ENCODE peak calls at places on chromosome 19, in six cellular contexts. D is breast epithelium, V is IMR-90, M is heart left ventricle, U is body of pancreas, H is esophagus squamous epithelium. R is an unnamed sample.
A peak's percentile ranks its signal among the peaks of the same experiment; 100 is the strongest.

GRCh38 chr19:41694196-41694595 is 6.1 kb upstream of the CEACAM7 start:
- DNase-seq in U (no peak), M (no peak), V (no peak), D (no peak), H (no peak), R (no peak)

GRCh38 chr19:13931582-13932378 is 6.4 kb downstream of the PODNL1 start:
- DNase-seq in U (no peak), D (no peak), M (no peak), V (no peak), H (no peak), R (no peak)

GRCh38 chr19:52200044-52200443 is 10.2 kb downstream of the PPP2R1A start:
- DNase-seq in U (peak; percentile 25), H (no peak), M (no peak), D (peak; percentile 35), V (peak; percentile 78), R (peak; percentile 62)

GRCh38 chr19:51372649-51373504 is at the start of gene NKG7:
- DNase-seq in U (peak; percentile 32), M (no peak), V (no peak), D (no peak), H (no peak), R (no peak)

GRCh38 chr19:5957132-5957531 is 20.8 kb downstream of the RANBP3 start:
- DNase-seq in D (no peak), V (peak; percentile 62), M (peak; percentile 30), H (no peak), U (no peak), R (no peak)

GRCh38 chr19:19860756-19861390 is 4.8 kb upstream of the ZNF253 start:
- DNase-seq in H (no peak), V (no peak), U (peak; percentile 41), D (peak; percentile 73), M (no peak), R (no peak)

GRCh38 chr19:6272913-6273600 is 6.7 kb downstream of the MLLT1 start:
- DNase-seq in D (no peak), M (no peak), H (no peak), U (no peak), V (no peak), R (no peak)

GRCh38 chr19:33134571-33135041 is 2.7 kb downstream of the WDR88 start:
- DNase-seq in U (no peak), M (no peak), V (no peak), D (no peak), H (no peak), R (no peak)

GRCh38 chr19:18833849-18834643 is 2.3 kb downstream of the UPF1 start:
- DNase-seq in D (no peak), H (no peak), U (peak; percentile 59), M (peak; percentile 13), V (no peak), R (no peak)

GRCh38 chr19:20928371-20928770 is 5.3 kb downstream of the ZNF85 start:
- DNase-seq in V (peak; percentile 87), M (no peak), U (no peak), D (no peak), H (no peak), R (no peak)

GRCh38 chr19:49574206-49574755 is 6.1 kb downstream of the NOSIP start:
- DNase-seq in V (no peak), H (no peak), U (no peak), D (no peak), M (no peak), R (no peak)

GRCh38 chr19:10107254-10107653 is 1.1 kb downstream of the PPAN start:
- DNase-seq in D (no peak), U (no peak), M (no peak), V (no peak), H (no peak), R (no peak)

GRCh38 chr19:15815306-15815705 is at the start of gene OR10H1:
- DNase-seq in D (no peak), V (no peak), M (no peak), H (no peak), U (peak; percentile 73), R (no peak)

GRCh38 chr19:15811476-15811875 is 4.0 kb downstream of the OR10H1 start:
- DNase-seq in U (no peak), H (no peak), M (no peak), D (no peak), V (no peak), R (no peak)

GRCh38 chr19:15810335-15810734 is 5.1 kb downstream of the OR10H1 start:
- DNase-seq in U (peak; percentile 25), D (no peak), V (no peak), H (no peak), M (no peak), R (no peak)

GRCh38 chr19:15813916-15814315 is 1.5 kb downstream of the OR10H1 start:
- DNase-seq in H (no peak), D (no peak), V (no peak), U (no peak), M (no peak), R (no peak)

DNA sequence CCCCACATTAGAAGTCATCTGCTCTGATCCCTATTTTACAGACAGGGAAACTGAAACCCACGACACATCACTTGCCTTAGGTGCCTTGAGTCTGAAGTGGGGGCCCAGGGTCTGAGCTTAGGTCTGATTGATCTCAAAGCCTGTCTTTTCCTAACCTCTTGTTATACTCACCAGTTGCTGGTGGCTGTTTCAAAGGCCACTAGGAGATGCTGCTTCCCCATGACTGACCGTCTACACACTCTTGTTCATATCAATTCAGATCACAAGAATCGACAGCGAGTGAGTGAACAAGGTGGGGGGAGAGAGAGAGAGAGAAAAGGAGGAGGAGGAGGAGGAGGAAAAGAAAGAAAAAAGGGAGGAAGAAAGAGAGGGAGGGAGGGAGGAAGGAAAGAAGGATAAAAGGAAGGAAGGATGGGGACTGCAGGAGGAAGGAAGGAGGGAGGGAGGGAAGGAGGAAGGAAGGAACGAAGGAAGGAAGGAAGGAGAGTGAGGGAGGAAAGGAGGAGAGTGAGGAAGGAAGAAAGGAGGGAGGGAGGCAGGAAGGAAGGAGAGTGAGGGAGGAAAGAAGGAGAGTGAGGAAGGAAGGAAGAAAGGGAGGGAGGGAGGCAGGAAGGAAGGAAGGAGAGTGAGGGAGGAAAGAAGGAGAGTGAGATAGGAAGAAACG is 3.3 kb downstream of the OR10H1 start:
- DNase-seq in H (no peak), M (no peak), D (no peak), U (peak; percentile 11), V (no peak), R (no peak)
- H3K9me3 ChIP-seq in H (no peaks in the 10 kb centered on the region), M (no peaks in the 10 kb centered on the region), D (no peaks in the 10 kb centered on the region), U (no peaks in the 10 kb centered on the region), V (peaks cover 13% of the 10 kb centered on the region), R (no peaks in the 10 kb centered on the region)

DNA sequence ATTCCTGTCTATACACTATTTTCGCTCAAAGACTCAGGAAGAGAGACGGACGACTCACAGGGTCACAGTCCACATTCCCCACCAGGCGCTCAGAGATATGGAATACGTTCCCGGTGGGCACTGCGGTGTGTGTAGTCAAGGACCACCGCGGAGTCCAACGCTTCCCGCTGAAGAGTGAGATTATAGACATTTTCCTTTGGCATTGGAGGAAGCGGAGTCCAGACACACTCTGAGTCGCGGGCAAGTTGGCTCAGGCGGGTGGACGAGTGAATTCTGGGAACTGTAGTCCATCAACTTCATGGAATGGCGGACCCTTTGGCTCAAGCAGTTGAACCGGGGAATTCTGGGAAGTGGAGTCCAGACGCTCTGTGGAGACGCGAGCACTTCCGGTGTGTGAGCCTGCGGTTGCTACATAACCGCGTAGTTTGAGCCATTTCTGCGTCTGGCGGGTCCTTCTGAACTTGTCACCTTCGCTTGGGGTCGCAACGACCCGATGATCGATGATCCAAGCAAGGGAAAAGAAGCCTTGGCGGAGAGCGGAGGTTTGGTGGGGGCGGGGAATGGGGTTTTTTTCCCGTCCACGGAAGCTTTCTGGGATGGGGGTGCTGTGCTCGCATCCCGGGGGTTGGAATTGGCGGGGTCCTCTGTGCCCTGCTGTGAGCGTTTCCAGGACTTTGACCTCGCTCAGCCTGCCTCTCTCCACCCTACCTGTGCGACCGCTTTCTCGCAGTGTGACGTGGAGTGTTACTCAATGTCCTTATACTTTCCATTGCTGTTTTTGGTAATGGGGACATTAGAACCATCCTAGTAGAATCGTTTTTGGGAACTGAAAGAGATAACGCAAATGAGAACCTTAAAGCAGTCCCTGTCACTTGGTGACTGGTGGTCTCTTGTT is at the start of gene ZNF230:
- DNase-seq in U (peak; percentile 97), H (peak; percentile 56), V (peak; percentile 95), M (peak; percentile 89), D (peak; percentile 90), R (peak; percentile 87)
- TF ChIP-seq POLR2A in U (peak; percentile 46), H (no peak), V (peak; percentile 36), M (no peak), D (no peak), R (peak; percentile 37)

GRCh38 chr19:1104452-1105216 is 840 bp downstream of the GPX4 start:
- DNase-seq in U (peak; percentile 78), H (no peak), D (no peak), M (peak; percentile 85), V (peak; percentile 69), R (peak; percentile 78)

GRCh38 chr19:1105217-1105872 is 1.6 kb downstream of the GPX4 start:
- DNase-seq in D (no peak), M (no peak), U (no peak), H (no peak), V (peak; percentile 35), R (peak; percentile 58)

GRCh38 chr19:1106841-1107654 is 3.3 kb downstream of the GPX4 start:
- DNase-seq in D (no peak), H (no peak), V (peak; percentile 49), M (no peak), U (no peak), R (peak; percentile 38)

GRCh38 chr19:1107655-1108261 is 4.0 kb downstream of the GPX4 start:
- DNase-seq in M (no peak), U (no peak), D (no peak), H (no peak), V (no peak), R (no peak)

DNA sequence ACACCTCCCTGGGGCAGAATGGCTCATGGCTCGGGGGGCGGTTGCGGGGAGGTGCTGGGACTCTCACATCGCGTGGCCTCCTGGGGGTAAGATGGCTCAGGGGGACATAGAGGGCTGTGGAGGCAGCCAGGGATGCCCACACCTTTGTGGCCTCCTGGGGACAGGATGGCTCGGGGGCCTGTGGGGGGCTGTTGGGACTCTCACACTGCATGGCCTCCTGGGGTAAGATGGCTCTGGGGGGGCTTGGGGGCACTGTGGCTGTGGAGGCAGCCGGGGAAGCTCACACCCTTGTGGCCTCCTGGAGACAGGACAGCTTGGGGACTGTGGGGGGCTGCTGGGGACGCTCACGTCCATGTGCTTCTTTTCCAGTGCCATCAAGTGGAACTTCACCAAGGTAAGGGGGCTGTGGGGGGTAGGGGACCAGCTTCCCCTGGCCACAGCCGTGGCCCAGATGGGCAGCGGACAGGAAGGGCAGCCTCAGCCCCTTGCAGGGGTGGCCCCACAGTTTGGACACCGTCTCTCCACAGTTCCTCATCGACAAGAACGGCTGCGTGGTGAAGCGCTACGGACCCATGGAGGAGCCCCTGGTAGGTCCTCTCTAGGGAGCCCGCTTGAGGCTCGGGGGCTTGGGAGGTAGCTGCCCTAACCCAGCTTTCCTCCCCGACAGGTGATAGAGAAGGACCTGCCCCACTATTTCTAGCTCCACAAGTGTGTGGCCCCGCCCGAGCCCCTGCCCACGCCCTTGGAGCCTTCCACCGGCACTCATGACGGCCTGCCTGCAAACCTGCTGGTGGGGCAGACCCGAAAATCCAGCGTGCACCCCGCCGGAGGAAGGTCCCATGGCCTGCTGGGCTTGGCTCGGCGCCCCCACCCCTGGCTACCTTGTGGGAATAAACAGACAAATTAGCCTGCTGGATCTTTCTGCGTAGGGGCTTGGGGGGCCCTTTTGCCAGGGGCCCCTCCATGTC is 2.4 kb downstream of the GPX4 start:
- DNase-seq in H (no peak), U (no peak), M (no peak), D (no peak), V (no peak), R (peak; percentile 52)
- H3K27ac ChIP-seq in H (peak overlapping the region; percentile 95), U (no peak overlapping the region), M (no peak overlapping the region), D (peak overlapping the region; percentile 97), V (peak overlapping the region; percentile 84), R (no peak overlapping the region)

DNA sequence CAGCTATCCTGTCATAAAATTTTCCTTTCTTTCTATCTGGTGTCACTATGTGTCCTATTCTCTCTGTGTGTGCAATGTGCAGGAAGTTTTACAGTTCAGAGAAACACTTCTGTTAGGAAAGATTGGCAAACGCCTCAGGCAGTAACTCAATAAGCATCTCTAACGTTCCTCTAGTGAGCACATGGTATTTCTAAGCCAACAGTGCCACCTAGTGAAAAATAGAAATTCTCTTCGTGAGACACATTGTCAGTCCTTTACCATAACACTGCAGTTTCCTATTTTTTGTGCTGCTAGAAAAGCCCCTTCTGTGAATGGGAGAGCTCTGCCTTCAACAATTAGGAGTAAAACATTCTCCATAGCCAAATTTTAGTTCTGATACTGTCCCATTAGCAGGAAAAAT is 50.7 kb downstream of the ZNF723 start:
- DNase-seq in V (peak; percentile 13), H (no peak), M (no peak), U (no peak), D (no peak), R (no peak)
- H3K9me3 ChIP-seq in V (peaks cover 8% of the 10 kb centered on the region), H (no peaks in the 10 kb centered on the region), M (no peaks in the 10 kb centered on the region), U (peaks cover 9% of the 10 kb centered on the region), D (no peaks in the 10 kb centered on the region), R (no peaks in the 10 kb centered on the region)

R was measured in ovary.